ENCODE peak calls at places on chromosomes 7 and 10, in four cellular contexts. Q is H9, Y is mammary epithelial cell, X is fibroblast of pulmonary artery. S is an unnamed sample.

GRCh38 chr7:40977533-40977932 is 725.4 kb downstream of the INHBA start:
- DNase-seq in Y (no peak), Q (no peak), X (no peak), S (no peak)

GRCh38 chr7:70539622-70540021 is 592.3 kb upstream of the GALNT17 start:
- DNase-seq in Q (no peak), X (no peak), Y (no peak), S (no peak)

GRCh38 chr10:15238553-15239335 is 70.3 kb upstream of the NMT2 start:
- DNase-seq in Y (no peak), X (peak), Q (no peak), S (peak)

GRCh38 chr7:151387161-151388006 is 22.5 kb downstream of the WDR86 start:
- DNase-seq in Y (no peak), X (no peak), Q (no peak), S (peak)

GRCh38 chr10:11504566-11505285 is 106.7 kb downstream of the USP6NL start:
- DNase-seq in X (no peak), Q (no peak), Y (no peak), S (no peak)

GRCh38 chr10:121455377-121455776 is 142.9 kb downstream of the FGFR2 start:
- DNase-seq in Q (no peak), X (no peak), Y (no peak), S (no peak)

GRCh38 chr10:89651916-89652573 is 7.0 kb upstream of the PANK1 start:
- DNase-seq in Q (no peak), Y (no peak), X (no peak), S (no peak)

GRCh38 chr7:94056796-94057207 is 52.6 kb upstream of the BET1 start:
- DNase-seq in X (peak), Y (peak), Q (no peak), S (peak)

GRCh38 chr7:83936056-83936703 is 258.4 kb downstream of the SEMA3A start:
- DNase-seq in Y (peak), Q (peak), X (peak), S (peak)

GRCh38 chr10:13421382-13421917 is 73.4 kb upstream of the SEPHS1 start:
- DNase-seq in Y (peak), Q (no peak), X (no peak), S (no peak)

GRCh38 chr7:153433223-153433622 is 619.0 kb upstream of the DPP6 start:
- DNase-seq in Y (no peak), X (no peak), Q (no peak), S (no peak)

GRCh38 chr7:500521-501420 is 18.9 kb downstream of the PDGFA start:
- DNase-seq in Y (no peak), X (no peak), Q (no peak), S (no peak)

GRCh38 chr7:132489776-132490237 is 86.5 kb downstream of the PLXNA4 start:
- DNase-seq in X (no peak), Q (no peak), Y (no peak), S (no peak)

GRCh38 chr10:110226555-110226925 is 19.1 kb downstream of the MXI1 start:
- DNase-seq in Q (peak), X (peak), Y (peak), S (peak)

GRCh38 chr7:43535810-43536585 is 46.9 kb upstream of the STK17A start:
- DNase-seq in Q (no peak), Y (peak), X (peak), S (peak)

GRCh38 chr7:64869912-64870562 is 33.0 kb upstream of the ZNF273 start:
- DNase-seq in Y (no peak), Q (peak), X (no peak), S (no peak)

GRCh38 chr7:47103498-47104205 is 478.3 kb downstream of the TNS3 start:
- DNase-seq in X (no peak), Q (peak), Y (no peak), S (no peak)

GRCh38 chr10:6618340-6618739 is 38.3 kb upstream of the PRKCQ start:
- DNase-seq in X (no peak), Q (no peak), Y (no peak), S (no peak)

GRCh38 chr7:150399861-150400778 is 21.0 kb downstream of the ZNF775 start:
- DNase-seq in Y (peak), Q (peak), X (peak), S (no peak)

GRCh38 chr10:36172054-36172531 is 530.0 kb upstream of the FZD8 start:
- DNase-seq in Q (no peak), Y (peak), X (peak), S (peak)

GRCh38 chr10:96496281-96496925 is 17.3 kb downstream of the TLL2 start:
- DNase-seq in Q (peak), Y (no peak), X (peak), S (peak)

GRCh38 chr7:40279991-40280390 is 145.2 kb downstream of the SUGCT start:
- DNase-seq in Q (no peak), X (no peak), Y (no peak), S (no peak)

GRCh38 chr7:66929170-66929569 is 8.1 kb downstream of the TMEM248 start:
- DNase-seq in X (no peak), Q (no peak), Y (no peak), S (no peak)

GRCh38 chr7:66927348-66927948 is 6.4 kb downstream of the TMEM248 start:
- DNase-seq in Q (no peak), X (no peak), Y (no peak), S (no peak)

GRCh38 chr7:66930341-66930740 is 9.3 kb downstream of the TMEM248 start:
- DNase-seq in Q (peak), Y (peak), X (peak), S (peak)

GRCh38 chr7:66929935-66930334 is 8.9 kb downstream of the TMEM248 start:
- DNase-seq in Q (no peak), X (no peak), Y (no peak), S (no peak)

DNA sequence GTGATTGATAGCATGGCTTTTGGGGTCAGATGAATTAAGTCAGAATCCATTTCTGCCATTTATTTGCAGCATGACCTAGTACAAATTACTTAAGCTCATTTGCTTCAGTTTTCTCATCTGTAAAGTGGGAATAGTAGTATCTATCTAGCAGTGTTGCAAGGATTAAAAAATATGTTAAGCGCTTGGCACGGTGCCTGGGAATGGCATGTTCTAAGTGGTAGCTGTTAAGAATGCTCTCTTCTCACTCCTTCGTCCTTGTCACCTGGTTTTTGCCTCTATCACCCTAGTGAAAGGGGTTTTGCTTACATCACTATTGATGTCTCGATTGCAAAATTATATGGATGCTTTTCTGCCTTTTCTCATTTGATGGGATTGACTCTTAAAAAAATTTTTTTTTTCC is 7.4 kb downstream of the TMEM248 start:
- DNase-seq in X (peak), Q (no peak), Y (no peak), S (peak)
- TF ChIP-seq CTCF in X (no peak), Q (no peak), Y (no peak), S (no peak)

GRCh38 chr7:28411876-28412662 is at the start of gene CREB5:
- DNase-seq in Q (peak), Y (no peak), X (peak), S (peak)
- TF ChIP-seq CTCF in Q (peak), Y (peak), X (peak), S (peak)

GRCh38 chr10:32379314-32379949 is 32.5 kb upstream of the EPC1 start:
- DNase-seq in Y (peak), X (peak), Q (peak), S (peak)

GRCh38 chr10:32376780-32377179 is 29.8 kb upstream of the EPC1 start:
- DNase-seq in Y (no peak), X (no peak), Q (no peak), S (no peak)

GRCh38 chr10:32376027-32376426 is 29.1 kb upstream of the EPC1 start:
- DNase-seq in X (no peak), Y (no peak), Q (no peak), S (no peak)

GRCh38 chr10:32378371-32379301 is 31.7 kb upstream of the EPC1 start:
- DNase-seq in Q (peak), X (peak), Y (peak), S (peak)

DNA sequence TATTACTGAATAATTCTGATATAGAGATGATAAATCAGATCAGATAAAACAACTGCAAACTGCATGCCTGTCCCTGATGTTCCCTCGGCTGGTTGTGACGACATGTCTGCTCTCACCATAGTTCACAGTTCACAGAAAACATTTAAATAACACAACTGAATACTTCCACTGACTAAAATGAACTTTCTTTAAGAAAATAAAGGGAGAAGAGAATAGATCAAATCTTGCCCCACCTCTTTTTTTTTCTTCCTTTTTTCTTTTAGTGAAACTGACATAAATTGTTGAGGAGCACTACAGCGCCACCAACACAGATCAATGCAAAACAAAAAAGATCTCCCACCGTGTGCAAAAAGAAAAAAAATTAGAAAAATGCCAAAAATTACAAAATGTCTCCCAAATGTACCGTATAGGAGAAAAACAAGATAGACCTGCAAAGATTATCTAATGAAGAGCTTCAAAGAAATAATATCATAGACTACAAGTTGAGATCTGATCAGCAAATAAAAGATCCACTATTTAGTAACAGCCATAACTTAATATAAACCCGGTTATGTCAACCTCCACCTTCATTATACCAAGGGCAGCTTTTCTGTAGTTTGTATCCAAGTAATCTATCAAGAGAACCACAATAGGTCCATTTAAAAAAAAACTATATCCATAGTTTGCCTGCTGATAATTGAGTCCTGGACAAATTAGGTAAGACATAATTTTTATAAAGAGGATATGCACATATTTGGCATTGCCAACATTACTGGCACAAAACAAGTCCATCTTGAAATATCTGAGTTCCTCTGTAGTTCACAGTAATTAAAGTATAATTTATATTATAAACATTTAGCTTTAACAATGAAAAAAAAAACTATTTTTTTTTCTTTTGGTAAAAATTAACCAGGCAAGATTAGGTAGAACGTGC is 30.8 kb upstream of the EPC1 start:
- DNase-seq in Y (peak), Q (no peak), X (peak), S (peak)
- TF ChIP-seq CTCF in Y (peak), Q (peak), X (peak), S (peak)

GRCh38 chr10:71268247-71268691 is 50.8 kb upstream of the SLC29A3 start:
- DNase-seq in Y (no peak), X (peak), Q (peak), S (peak)
- TF ChIP-seq CTCF in Y (peak), X (peak), Q (peak), S (peak)

DNA sequence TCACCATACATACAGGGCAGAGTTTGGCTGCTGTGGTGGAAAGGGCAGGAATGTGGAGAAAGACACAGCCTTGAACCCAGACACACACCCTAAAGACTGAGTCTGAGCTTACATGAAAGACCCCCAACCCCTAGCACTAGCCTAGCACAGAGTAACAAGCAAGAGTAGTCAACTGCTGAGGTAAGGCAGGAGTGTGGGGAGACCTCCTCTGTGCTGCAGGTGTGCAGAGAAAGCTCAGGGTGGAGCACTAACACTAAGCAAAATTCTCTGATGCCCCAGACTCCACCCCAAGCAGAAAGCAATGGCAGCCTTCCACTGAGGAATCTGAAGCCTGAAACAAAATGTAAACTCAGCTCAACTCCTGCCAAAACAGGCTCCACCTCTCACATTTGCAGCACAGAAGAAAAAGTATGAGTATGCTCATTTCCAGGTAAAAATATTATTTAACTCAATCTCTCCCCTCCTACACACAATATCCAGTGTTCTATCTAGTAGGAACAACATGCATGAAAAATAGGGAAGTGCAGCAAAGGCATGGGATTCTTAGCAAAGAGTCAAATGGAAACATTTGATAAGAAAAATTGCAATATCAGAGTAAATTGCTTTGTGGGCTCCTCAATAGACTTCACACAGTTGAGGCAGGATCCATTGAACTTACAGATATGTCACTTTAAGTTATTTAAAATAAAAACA is 151.1 kb downstream of the ANK3 start:
- DNase-seq in Q (peak), X (peak), Y (peak), S (peak)
- TF ChIP-seq CTCF in Q (peak), X (peak), Y (peak), S (peak)

GRCh38 chr7:128266891-128267839 is 26.1 kb downstream of the LEP start:
- DNase-seq in X (peak), Q (peak), Y (peak), S (peak)
- TF ChIP-seq CTCF in X (no peak), Q (peak), Y (no peak), S (peak)

GRCh38 chr7:99579956-99580777 is 17.9 kb upstream of the TMEM225B start:
- DNase-seq in X (peak), Y (no peak), Q (peak), S (peak)
- TF ChIP-seq CTCF in X (peak), Y (peak), Q (peak), S (peak)

DNA sequence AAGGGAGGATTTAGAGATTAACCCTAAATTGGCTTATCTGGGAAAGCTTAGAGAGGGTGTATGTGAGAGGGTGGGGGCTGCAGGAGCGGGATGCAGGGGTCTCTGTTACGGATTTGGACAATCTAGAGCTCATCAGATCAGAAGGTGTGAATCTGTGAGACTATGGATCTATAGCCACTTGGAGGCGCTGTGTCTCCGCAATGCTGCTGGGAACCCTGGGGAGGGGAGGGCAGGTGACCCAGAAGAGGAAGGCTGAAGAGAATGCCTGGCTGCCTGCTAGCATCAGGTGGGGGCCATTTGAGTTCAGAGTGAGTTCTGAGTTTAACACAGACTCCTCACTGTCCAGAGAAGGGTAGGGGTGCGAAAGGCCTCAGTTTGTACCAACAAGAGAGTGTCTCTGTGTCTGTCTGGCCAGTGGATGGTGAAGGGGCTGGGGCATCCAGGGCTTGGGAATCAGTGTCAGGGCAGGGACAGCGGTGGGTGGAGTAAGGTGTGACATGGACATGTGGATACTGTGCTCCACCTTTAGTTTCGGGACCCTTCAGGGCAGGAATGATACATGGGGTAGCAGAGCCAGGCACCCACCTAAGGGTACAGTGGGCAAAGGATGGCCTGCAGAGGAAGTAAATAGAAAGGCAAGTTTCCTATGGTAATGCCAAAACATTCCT is 187.3 kb upstream of the PRSS58 start:
- DNase-seq in Y (no peak), X (no peak), Q (peak), S (no peak)
- TF ChIP-seq CTCF in Y (peak), X (peak), Q (peak), S (peak)

GRCh38 chr10:127496045-127496444 is 53.1 kb upstream of the NPS start:
- DNase-seq in X (no peak), Y (no peak), Q (no peak), S (no peak)

GRCh38 chr10:127498081-127498480 is 51.0 kb upstream of the NPS start:
- DNase-seq in Q (no peak), X (no peak), Y (no peak), S (no peak)

DNA sequence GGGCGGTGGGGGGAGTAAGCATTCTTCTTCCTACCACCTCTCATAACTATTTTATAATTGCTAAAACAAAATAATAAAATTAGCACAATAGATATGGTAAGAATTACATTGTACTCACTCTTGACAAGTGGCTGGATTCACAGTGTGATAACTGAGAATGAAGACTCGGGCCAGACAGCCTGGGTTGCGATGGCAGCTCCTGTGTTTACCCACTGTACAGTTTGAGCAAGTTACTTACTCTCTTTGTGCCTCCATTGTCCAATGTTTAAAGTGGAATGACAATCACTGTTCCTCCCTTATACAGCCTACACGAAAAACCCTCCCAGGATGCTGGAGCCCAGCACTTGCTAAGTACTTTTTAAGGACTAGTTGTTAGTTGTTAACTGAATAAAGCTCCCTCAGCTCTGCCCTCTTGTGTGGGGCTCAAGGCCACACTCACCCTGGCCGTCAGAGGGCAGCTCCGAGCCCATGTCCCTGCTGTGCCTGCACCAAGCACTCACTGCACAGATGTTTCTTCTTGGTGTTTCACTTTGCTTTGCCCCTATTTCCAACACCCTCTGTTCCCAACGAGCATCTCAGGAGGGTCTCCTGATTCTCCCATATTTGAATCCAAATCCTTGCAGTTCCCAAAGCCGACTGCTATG is 56.4 kb upstream of the NPS start:
- DNase-seq in Q (peak), X (no peak), Y (no peak), S (peak)
- TF ChIP-seq CTCF in Q (peak), X (no peak), Y (peak), S (peak)

DNA sequence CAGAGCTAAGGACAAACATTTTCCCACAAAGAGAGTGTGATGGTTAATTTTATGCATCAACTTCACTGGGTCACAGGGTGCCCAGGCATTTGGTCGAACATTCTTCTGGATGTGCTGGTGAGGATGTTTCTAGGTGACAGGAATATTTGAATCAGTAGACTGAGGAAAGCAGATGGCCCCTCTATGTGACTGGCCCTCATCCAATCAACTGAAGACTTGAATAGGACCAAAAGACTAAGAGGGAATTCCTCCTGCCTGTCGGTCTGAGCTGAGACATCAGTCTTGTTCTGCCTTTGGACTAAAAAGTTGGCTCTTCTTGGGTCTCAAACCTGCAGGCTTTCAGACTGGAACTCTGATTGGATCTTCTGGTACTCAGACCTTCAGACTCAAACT is 44.4 kb downstream of the AFAP1L2 start:
- DNase-seq in Q (no peak), X (no peak), Y (no peak), S (no peak)
- TF ChIP-seq CTCF in Q (no peak), X (no peak), Y (no peak), S (no peak)

S was measured in choroid plexus epithelial cell.